ENCODE peak calls at places on chromosome 21, in six cellular contexts. O is astrocyte, H is cardiac septum, E is omental fat pad, U is pancreas, N is astrocyte of the cerebellum. Z is an unnamed sample.

GRCh38 chr21:17903029-17903806 is 84.1 kb upstream of the C21orf91 start:
- DNase-seq in E (no peak), U (no peak), O (peak), N (no peak), H (no peak), Z (no peak)

GRCh38 chr21:45320261-45320990 is 32.7 kb upstream of the POFUT2 start:
- DNase-seq in H (no peak), E (no peak), N (no peak), U (peak), O (no peak), Z (no peak)

GRCh38 chr21:45923146-45923545 is 58.4 kb upstream of the COL6A1 start:
- DNase-seq in U (no peak), E (no peak), H (no peak), N (peak), O (peak), Z (peak)

GRCh38 chr21:41369105-41369914 is 7.5 kb downstream of the MX2 start:
- DNase-seq in H (peak), E (no peak), N (no peak), O (no peak), U (no peak), Z (peak)

GRCh38 chr21:46211786-46212720 is 16.5 kb downstream of the LSS start:
- DNase-seq in U (peak), N (no peak), H (peak), E (peak), O (no peak), Z (no peak)

GRCh38 chr21:27466175-27466574 is 499.3 kb upstream of the ADAMTS5 start:
- DNase-seq in N (no peak), O (no peak), E (no peak), U (no peak), H (no peak), Z (no peak)

GRCh38 chr21:26776320-26777021 is 68.7 kb downstream of the ADAMTS1 start:
- DNase-seq in H (no peak), E (no peak), N (no peak), O (peak), U (no peak), Z (no peak)

GRCh38 chr21:38544681-38545080 is 46.4 kb upstream of the ERG start:
- DNase-seq in E (no peak), H (no peak), N (no peak), O (peak), U (no peak), Z (no peak)

GRCh38 chr21:42641311-42642218 is 11.9 kb upstream of the PDE9A start:
- DNase-seq in E (no peak), H (no peak), O (no peak), N (no peak), U (no peak), Z (no peak)

GRCh38 chr21:29430581-29430980 is 131.9 kb downstream of the BACH1 start:
- DNase-seq in U (no peak), E (no peak), H (no peak), N (no peak), O (no peak), Z (no peak)

GRCh38 chr21:31873696-31874599 is 1.1 kb downstream of the HUNK start:
- DNase-seq in E (peak), H (no peak), O (peak), N (no peak), U (peak), Z (no peak)

Z was measured in tibial nerve.